ENCODE peak calls at places on chromosomes 5 and 9, in seven cellular contexts. One of them, this sample, is unnamed.

GRCh38 chr9:6055213-6055612 is 39.8 kb upstream of the RANBP6 start:
- DNase-seq in tibial artery: no peak
- DNase-seq in sigmoid colon: no peak
- DNase-seq in pancreas: no peak
- DNase-seq in hepatocyte: peak
- DNase-seq in PC-9: peak
- DNase-seq in HCT116: peak
- DNase-seq in this sample: peak

GRCh38 chr5:91339053-91339710 is 43.9 kb downstream of the ARRDC3 start:
- DNase-seq in tibial artery: no peak
- DNase-seq in sigmoid colon: no peak
- DNase-seq in pancreas: no peak
- DNase-seq in hepatocyte: no peak
- DNase-seq in PC-9: no peak
- DNase-seq in HCT116: no peak
- DNase-seq in this sample: no peak

GRCh38 chr9:35774907-35775635 is 16.3 kb upstream of the NPR2 start:
- DNase-seq in tibial artery: peak
- DNase-seq in sigmoid colon: peak
- DNase-seq in pancreas: no peak
- DNase-seq in hepatocyte: no peak
- DNase-seq in PC-9: no peak
- DNase-seq in HCT116: no peak
- DNase-seq in this sample: no peak

GRCh38 chr5:132259061-132259851 is 1.8 kb downstream of the PDLIM4 start:
- DNase-seq in tibial artery: peak
- DNase-seq in sigmoid colon: peak
- DNase-seq in pancreas: peak
- DNase-seq in hepatocyte: peak
- DNase-seq in PC-9: no peak
- DNase-seq in HCT116: no peak
- DNase-seq in this sample: peak

GRCh38 chr5:178331491-178331981 is 98.9 kb upstream of the PHYKPL start:
- DNase-seq in tibial artery: no peak
- DNase-seq in sigmoid colon: peak
- DNase-seq in pancreas: peak
- DNase-seq in hepatocyte: peak
- DNase-seq in PC-9: peak
- DNase-seq in HCT116: no peak
- DNase-seq in this sample: no peak

GRCh38 chr9:130112244-130113151 is 58.8 kb downstream of the GPR107 start:
- DNase-seq in tibial artery: no peak
- DNase-seq in sigmoid colon: no peak
- DNase-seq in pancreas: no peak
- DNase-seq in hepatocyte: no peak
- DNase-seq in PC-9: no peak
- DNase-seq in HCT116: no peak
- DNase-seq in this sample: peak

GRCh38 chr5:171342362-171343111 is 33.5 kb downstream of the TLX3 start:
- DNase-seq in tibial artery: no peak
- DNase-seq in sigmoid colon: no peak
- DNase-seq in pancreas: no peak
- DNase-seq in hepatocyte: peak
- DNase-seq in PC-9: peak
- DNase-seq in HCT116: peak
- DNase-seq in this sample: peak

GRCh38 chr9:124721109-124721850 is 49.8 kb downstream of the NR6A1 start:
- DNase-seq in tibial artery: no peak
- DNase-seq in sigmoid colon: no peak
- DNase-seq in pancreas: no peak
- DNase-seq in hepatocyte: no peak
- DNase-seq in PC-9: peak
- DNase-seq in HCT116: peak
- DNase-seq in this sample: peak

GRCh38 chr5:157680239-157680638 is 8.9 kb downstream of the C5orf52 start:
- DNase-seq in tibial artery: no peak
- DNase-seq in sigmoid colon: no peak
- DNase-seq in pancreas: no peak
- DNase-seq in hepatocyte: no peak
- DNase-seq in PC-9: no peak
- DNase-seq in HCT116: no peak
- DNase-seq in this sample: no peak

GRCh38 chr5:39494534-39494933 is 69.8 kb upstream of the DAB2 start:
- DNase-seq in tibial artery: no peak
- DNase-seq in sigmoid colon: no peak
- DNase-seq in pancreas: no peak
- DNase-seq in hepatocyte: no peak
- DNase-seq in PC-9: no peak
- DNase-seq in HCT116: no peak
- DNase-seq in this sample: no peak

GRCh38 chr9:27865031-27865438 is 291.8 kb upstream of the C9orf72 start:
- DNase-seq in tibial artery: no peak
- DNase-seq in sigmoid colon: no peak
- DNase-seq in pancreas: no peak
- DNase-seq in hepatocyte: no peak
- DNase-seq in PC-9: no peak
- DNase-seq in HCT116: no peak
- DNase-seq in this sample: peak

GRCh38 chr9:34252016-34252415 is 73.2 kb downstream of the UBAP1 start:
- DNase-seq in tibial artery: no peak
- DNase-seq in sigmoid colon: no peak
- DNase-seq in pancreas: no peak
- DNase-seq in hepatocyte: no peak
- DNase-seq in PC-9: no peak
- DNase-seq in HCT116: no peak
- DNase-seq in this sample: no peak

GRCh38 chr5:79938468-79938867 is 52.6 kb downstream of the MTX3 start:
- DNase-seq in tibial artery: no peak
- DNase-seq in sigmoid colon: no peak
- DNase-seq in pancreas: no peak
- DNase-seq in hepatocyte: no peak
- DNase-seq in PC-9: no peak
- DNase-seq in HCT116: no peak
- DNase-seq in this sample: no peak

GRCh38 chr5:58926549-58926948 is 343.7 kb downstream of the RAB3C start:
- DNase-seq in tibial artery: no peak
- DNase-seq in sigmoid colon: no peak
- DNase-seq in pancreas: no peak
- DNase-seq in hepatocyte: no peak
- DNase-seq in PC-9: no peak
- DNase-seq in HCT116: no peak
- DNase-seq in this sample: no peak

GRCh38 chr5:91180506-91180905 is 202.6 kb downstream of the ARRDC3 start:
- DNase-seq in tibial artery: no peak
- DNase-seq in sigmoid colon: no peak
- DNase-seq in pancreas: no peak
- DNase-seq in hepatocyte: no peak
- DNase-seq in PC-9: no peak
- DNase-seq in HCT116: no peak
- DNase-seq in this sample: no peak

DNA sequence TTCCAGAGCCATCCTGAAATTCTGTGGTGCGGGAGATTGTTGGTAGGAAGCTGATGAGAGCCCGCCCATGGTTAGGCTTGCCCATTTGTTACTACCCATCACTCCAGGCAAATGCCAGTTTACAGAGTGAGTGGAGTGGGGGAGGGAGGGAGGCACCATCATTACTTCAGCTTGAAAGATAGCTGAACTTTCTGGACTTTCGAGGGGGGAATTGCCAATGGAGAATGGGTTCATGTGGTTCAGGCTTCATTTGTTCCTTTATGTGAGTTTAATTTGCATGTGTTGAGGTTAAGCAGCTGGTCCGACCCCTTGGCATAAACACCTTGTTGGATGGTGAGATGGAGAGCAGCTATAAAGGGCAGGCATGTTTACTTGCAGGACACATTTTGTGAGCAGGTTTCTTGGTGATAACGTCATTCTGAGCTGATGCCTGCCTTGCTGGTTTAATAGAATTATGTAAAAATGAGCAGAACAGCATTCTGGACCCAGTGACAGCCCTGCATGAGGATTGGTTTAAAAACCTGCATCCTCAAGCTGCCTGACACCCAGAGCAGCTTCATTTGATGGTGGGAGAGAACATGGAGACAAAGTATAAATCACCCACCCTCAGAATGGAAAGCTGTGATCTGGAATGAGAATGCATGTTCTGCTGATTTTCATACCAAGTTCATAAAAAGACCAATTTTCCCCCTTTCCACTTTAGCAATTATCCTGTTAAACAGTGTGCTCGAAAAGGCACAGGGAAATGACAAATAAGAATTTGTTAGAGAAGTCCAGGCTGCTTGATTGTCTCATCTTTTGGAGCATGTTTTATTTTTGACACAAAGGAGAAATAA is 106.3 kb downstream of the TRIO start:
- DNase-seq in tibial artery: no peak
- DNase-seq in sigmoid colon: no peak
- DNase-seq in pancreas: no peak
- DNase-seq in hepatocyte: no peak
- DNase-seq in PC-9: no peak
- DNase-seq in HCT116: no peak
- DNase-seq in this sample: no peak
- H3K27ac ChIP-seq in tibial artery: no peak
- H3K27ac ChIP-seq in sigmoid colon: no peak
- H3K27ac ChIP-seq in pancreas: no peak
- H3K27ac ChIP-seq in hepatocyte: no peak
- H3K27ac ChIP-seq in PC-9: no peak
- H3K27ac ChIP-seq in HCT116: no peak
- H3K27ac ChIP-seq in this sample: peak

GRCh38 chr5:56588636-56589485 is 226.5 kb upstream of the MAP3K1 start:
- DNase-seq in tibial artery: peak
- DNase-seq in sigmoid colon: peak
- DNase-seq in pancreas: no peak
- DNase-seq in hepatocyte: no peak
- DNase-seq in PC-9: no peak
- DNase-seq in HCT116: no peak
- DNase-seq in this sample: no peak
- H3K4me3 ChIP-seq in tibial artery: no peak
- H3K4me3 ChIP-seq in sigmoid colon: no peak
- H3K4me3 ChIP-seq in pancreas: no peak
- H3K4me3 ChIP-seq in hepatocyte: no peak
- H3K4me3 ChIP-seq in PC-9: no peak
- H3K4me3 ChIP-seq in HCT116: no peak
- H3K4me3 ChIP-seq in this sample: no peak

GRCh38 chr5:113451797-113452196 is 17.0 kb upstream of the TSSK1B start:
- DNase-seq in tibial artery: no peak
- DNase-seq in sigmoid colon: no peak
- DNase-seq in pancreas: no peak
- DNase-seq in hepatocyte: no peak
- DNase-seq in PC-9: no peak
- DNase-seq in HCT116: no peak
- DNase-seq in this sample: no peak

GRCh38 chr5:113446358-113446927 is 11.7 kb upstream of the TSSK1B start:
- DNase-seq in tibial artery: no peak
- DNase-seq in sigmoid colon: no peak
- DNase-seq in pancreas: no peak
- DNase-seq in hepatocyte: no peak
- DNase-seq in PC-9: no peak
- DNase-seq in HCT116: no peak
- DNase-seq in this sample: no peak

GRCh38 chr5:113450366-113451328 is 15.9 kb upstream of the TSSK1B start:
- DNase-seq in tibial artery: no peak
- DNase-seq in sigmoid colon: no peak
- DNase-seq in pancreas: no peak
- DNase-seq in hepatocyte: no peak
- DNase-seq in PC-9: no peak
- DNase-seq in HCT116: no peak
- DNase-seq in this sample: peak

GRCh38 chr5:113448224-113448623 is 13.4 kb upstream of the TSSK1B start:
- DNase-seq in tibial artery: no peak
- DNase-seq in sigmoid colon: no peak
- DNase-seq in pancreas: no peak
- DNase-seq in hepatocyte: no peak
- DNase-seq in PC-9: no peak
- DNase-seq in HCT116: no peak
- DNase-seq in this sample: no peak

DNA sequence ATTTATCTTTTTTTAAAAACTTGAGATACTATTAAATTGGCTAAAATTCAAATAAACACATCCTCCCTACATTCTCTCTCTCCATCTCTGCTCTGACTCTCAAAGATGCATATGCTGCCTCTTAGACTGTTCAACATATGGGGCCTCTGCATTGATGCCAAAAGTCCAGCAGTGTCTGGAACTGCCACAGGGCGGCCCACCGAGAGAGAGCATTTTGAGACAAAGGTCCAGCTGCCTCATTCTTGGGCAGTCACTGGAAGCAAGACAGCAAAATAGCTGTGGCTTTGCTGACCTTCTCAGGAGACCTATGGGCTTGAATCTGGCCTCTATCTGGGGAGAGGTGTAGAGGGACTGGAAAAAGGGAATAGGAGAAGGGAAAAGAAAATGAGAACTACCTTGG is 12.9 kb upstream of the TSSK1B start:
- DNase-seq in tibial artery: no peak
- DNase-seq in sigmoid colon: no peak
- DNase-seq in pancreas: no peak
- DNase-seq in hepatocyte: no peak
- DNase-seq in PC-9: no peak
- DNase-seq in HCT116: no peak
- DNase-seq in this sample: no peak
- TF ChIP-seq CTCF in tibial artery: no peak
- TF ChIP-seq CTCF in sigmoid colon: no peak
- TF ChIP-seq CTCF in pancreas: no peak
- TF ChIP-seq CTCF in hepatocyte: peak
- TF ChIP-seq CTCF in PC-9: no peak
- TF ChIP-seq CTCF in HCT116: peak
- TF ChIP-seq CTCF in this sample: peak

GRCh38 chr5:176364765-176365662 is at the start of gene ARL10:
- DNase-seq in tibial artery: peak
- DNase-seq in sigmoid colon: no peak
- DNase-seq in pancreas: no peak
- DNase-seq in hepatocyte: peak
- DNase-seq in PC-9: no peak
- DNase-seq in HCT116: no peak
- DNase-seq in this sample: no peak

GRCh38 chr5:176359658-176360057 is 1.9 kb downstream of the KIAA1191 start:
- DNase-seq in tibial artery: no peak
- DNase-seq in sigmoid colon: no peak
- DNase-seq in pancreas: no peak
- DNase-seq in hepatocyte: no peak
- DNase-seq in PC-9: no peak
- DNase-seq in HCT116: no peak
- DNase-seq in this sample: no peak

GRCh38 chr5:176360894-176361436 is 599 bp downstream of the KIAA1191 start:
- DNase-seq in tibial artery: no peak
- DNase-seq in sigmoid colon: no peak
- DNase-seq in pancreas: no peak
- DNase-seq in hepatocyte: peak
- DNase-seq in PC-9: no peak
- DNase-seq in HCT116: no peak
- DNase-seq in this sample: peak

GRCh38 chr5:176361437-176362097 is at the start of gene KIAA1191:
- DNase-seq in tibial artery: peak
- DNase-seq in sigmoid colon: peak
- DNase-seq in pancreas: peak
- DNase-seq in hepatocyte: peak
- DNase-seq in PC-9: peak
- DNase-seq in HCT116: peak
- DNase-seq in this sample: peak

DNA sequence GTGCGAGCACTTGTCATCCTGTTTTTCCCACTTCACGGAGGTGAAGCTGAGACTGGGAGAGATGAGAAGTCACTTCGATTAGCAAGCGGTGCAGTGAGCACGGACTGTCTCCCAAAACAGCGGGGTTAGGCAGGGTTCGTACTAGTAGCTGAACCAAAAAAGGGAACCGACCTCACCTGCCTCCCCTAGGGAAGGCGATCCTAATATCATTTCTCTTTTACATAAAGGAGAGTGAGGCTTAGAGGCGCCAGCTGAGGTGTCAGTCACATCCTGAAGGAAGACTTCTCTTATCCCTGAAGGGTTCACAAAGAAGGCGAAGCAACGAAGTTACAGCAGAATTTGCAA is 506 bp upstream of the KIAA1191 start:
- DNase-seq in tibial artery: no peak
- DNase-seq in sigmoid colon: no peak
- DNase-seq in pancreas: no peak
- DNase-seq in hepatocyte: no peak
- DNase-seq in PC-9: no peak
- DNase-seq in HCT116: no peak
- DNase-seq in this sample: no peak
- H3K27ac ChIP-seq in tibial artery: peak
- H3K27ac ChIP-seq in sigmoid colon: peak
- H3K27ac ChIP-seq in pancreas: peak
- H3K27ac ChIP-seq in hepatocyte: no peak
- H3K27ac ChIP-seq in PC-9: no peak
- H3K27ac ChIP-seq in HCT116: no peak
- H3K27ac ChIP-seq in this sample: no peak

This sample was measured in brain microvascular endothelial cell.